ENCODE peak calls at places on chromosomes 11 and 22, in seven cellular contexts. One of them, this sample, is unnamed.

GRCh38 chr11:73350908-73351636 is 25.1 kb upstream of the RELT start:
- DNase-seq in NCI-H2029: peak
- DNase-seq in RCC 7860: peak
- DNase-seq in DMS153: peak
- DNase-seq in WTC11: peak
- DNase-seq in HS-27A: peak
- DNase-seq in M059J: peak
- DNase-seq in this sample: peak

GRCh38 chr11:16047073-16047472 is 309.3 kb downstream of the SOX6 start:
- DNase-seq in NCI-H2029: no peak
- DNase-seq in RCC 7860: no peak
- DNase-seq in DMS153: no peak
- DNase-seq in WTC11: peak
- DNase-seq in HS-27A: no peak
- DNase-seq in M059J: no peak
- DNase-seq in this sample: no peak

GRCh38 chr11:6928916-6929315 is 2.7 kb downstream of the ZNF215 start:
- DNase-seq in NCI-H2029: no peak
- DNase-seq in RCC 7860: no peak
- DNase-seq in DMS153: no peak
- DNase-seq in WTC11: no peak
- DNase-seq in HS-27A: no peak
- DNase-seq in M059J: no peak
- DNase-seq in this sample: no peak

GRCh38 chr11:126391970-126392637 is 36.6 kb downstream of the ST3GAL4 start:
- DNase-seq in NCI-H2029: no peak
- DNase-seq in RCC 7860: no peak
- DNase-seq in DMS153: no peak
- DNase-seq in WTC11: peak
- DNase-seq in HS-27A: no peak
- DNase-seq in M059J: no peak
- DNase-seq in this sample: no peak

GRCh38 chr22:26648011-26648497 is 9.3 kb upstream of the MIAT start:
- DNase-seq in NCI-H2029: peak
- DNase-seq in RCC 7860: no peak
- DNase-seq in DMS153: peak
- DNase-seq in WTC11: peak
- DNase-seq in HS-27A: no peak
- DNase-seq in M059J: no peak
- DNase-seq in this sample: peak

GRCh38 chr11:31958086-31958735 is 132.7 kb upstream of the RCN1 start:
- DNase-seq in NCI-H2029: no peak
- DNase-seq in RCC 7860: no peak
- DNase-seq in DMS153: no peak
- DNase-seq in WTC11: peak
- DNase-seq in HS-27A: no peak
- DNase-seq in M059J: peak
- DNase-seq in this sample: peak

GRCh38 chr22:44424867-44425351 is 73.1 kb downstream of the RTL6 start:
- DNase-seq in NCI-H2029: no peak
- DNase-seq in RCC 7860: no peak
- DNase-seq in DMS153: peak
- DNase-seq in WTC11: no peak
- DNase-seq in HS-27A: no peak
- DNase-seq in M059J: no peak
- DNase-seq in this sample: no peak

GRCh38 chr22:31680764-31681624 is 19.0 kb upstream of the PISD start:
- DNase-seq in NCI-H2029: no peak
- DNase-seq in RCC 7860: peak
- DNase-seq in DMS153: no peak
- DNase-seq in WTC11: no peak
- DNase-seq in HS-27A: no peak
- DNase-seq in M059J: peak
- DNase-seq in this sample: peak

GRCh38 chr11:26087095-26087935 is 244.6 kb upstream of the ANO3 start:
- DNase-seq in NCI-H2029: no peak
- DNase-seq in RCC 7860: no peak
- DNase-seq in DMS153: no peak
- DNase-seq in WTC11: no peak
- DNase-seq in HS-27A: no peak
- DNase-seq in M059J: no peak
- DNase-seq in this sample: no peak

GRCh38 chr22:31566484-31566883 is 70.1 kb downstream of the SFI1 start:
- DNase-seq in NCI-H2029: no peak
- DNase-seq in RCC 7860: no peak
- DNase-seq in DMS153: no peak
- DNase-seq in WTC11: no peak
- DNase-seq in HS-27A: no peak
- DNase-seq in M059J: no peak
- DNase-seq in this sample: no peak

GRCh38 chr11:79440451-79441158 is at the start of gene TENM4:
- DNase-seq in NCI-H2029: peak
- DNase-seq in RCC 7860: peak
- DNase-seq in DMS153: peak
- DNase-seq in WTC11: peak
- DNase-seq in HS-27A: no peak
- DNase-seq in M059J: peak
- DNase-seq in this sample: peak

GRCh38 chr11:7612056-7612660 is 61.1 kb downstream of the CYB5R2 start:
- DNase-seq in NCI-H2029: no peak
- DNase-seq in RCC 7860: no peak
- DNase-seq in DMS153: no peak
- DNase-seq in WTC11: no peak
- DNase-seq in HS-27A: no peak
- DNase-seq in M059J: no peak
- DNase-seq in this sample: no peak

GRCh38 chr11:95708681-95709080 is 80.9 kb downstream of the FAM76B start:
- DNase-seq in NCI-H2029: no peak
- DNase-seq in RCC 7860: no peak
- DNase-seq in DMS153: no peak
- DNase-seq in WTC11: no peak
- DNase-seq in HS-27A: no peak
- DNase-seq in M059J: no peak
- DNase-seq in this sample: no peak

GRCh38 chr11:116986521-116987105 is 111.6 kb downstream of the SIK3 start:
- DNase-seq in NCI-H2029: peak
- DNase-seq in RCC 7860: peak
- DNase-seq in DMS153: no peak
- DNase-seq in WTC11: no peak
- DNase-seq in HS-27A: no peak
- DNase-seq in M059J: peak
- DNase-seq in this sample: peak

GRCh38 chr22:30265131-30265720 is 1.4 kb downstream of the OSM start:
- DNase-seq in NCI-H2029: no peak
- DNase-seq in RCC 7860: no peak
- DNase-seq in DMS153: no peak
- DNase-seq in WTC11: no peak
- DNase-seq in HS-27A: no peak
- DNase-seq in M059J: no peak
- DNase-seq in this sample: no peak

GRCh38 chr22:19761500-19762314 is 1.1 kb downstream of the TBX1 start:
- DNase-seq in NCI-H2029: no peak
- DNase-seq in RCC 7860: no peak
- DNase-seq in DMS153: no peak
- DNase-seq in WTC11: peak
- DNase-seq in HS-27A: no peak
- DNase-seq in M059J: no peak
- DNase-seq in this sample: peak

GRCh38 chr11:64100345-64100744 is 64.6 kb downstream of the FLRT1 start:
- DNase-seq in NCI-H2029: no peak
- DNase-seq in RCC 7860: no peak
- DNase-seq in DMS153: no peak
- DNase-seq in WTC11: peak
- DNase-seq in HS-27A: no peak
- DNase-seq in M059J: no peak
- DNase-seq in this sample: no peak

GRCh38 chr22:37221424-37222336 is 9.4 kb upstream of the SSTR3 start:
- DNase-seq in NCI-H2029: no peak
- DNase-seq in RCC 7860: no peak
- DNase-seq in DMS153: no peak
- DNase-seq in WTC11: no peak
- DNase-seq in HS-27A: no peak
- DNase-seq in M059J: no peak
- DNase-seq in this sample: no peak

GRCh38 chr22:32589007-32589406 is 114.4 kb downstream of the FBXO7 start:
- DNase-seq in NCI-H2029: no peak
- DNase-seq in RCC 7860: no peak
- DNase-seq in DMS153: no peak
- DNase-seq in WTC11: no peak
- DNase-seq in HS-27A: no peak
- DNase-seq in M059J: no peak
- DNase-seq in this sample: no peak

GRCh38 chr22:47198801-47199251 is 436.4 kb downstream of the TBC1D22A start:
- DNase-seq in NCI-H2029: no peak
- DNase-seq in RCC 7860: no peak
- DNase-seq in DMS153: no peak
- DNase-seq in WTC11: no peak
- DNase-seq in HS-27A: no peak
- DNase-seq in M059J: no peak
- DNase-seq in this sample: no peak

GRCh38 chr11:68099474-68100405 is 21.4 kb downstream of the CHKA start:
- DNase-seq in NCI-H2029: peak
- DNase-seq in RCC 7860: no peak
- DNase-seq in DMS153: peak
- DNase-seq in WTC11: no peak
- DNase-seq in HS-27A: no peak
- DNase-seq in M059J: peak
- DNase-seq in this sample: no peak

GRCh38 chr11:125418396-125418795 is 77.7 kb downstream of the FEZ1 start:
- DNase-seq in NCI-H2029: no peak
- DNase-seq in RCC 7860: no peak
- DNase-seq in DMS153: no peak
- DNase-seq in WTC11: no peak
- DNase-seq in HS-27A: no peak
- DNase-seq in M059J: no peak
- DNase-seq in this sample: no peak

GRCh38 chr11:109062445-109062844 is 359.5 kb upstream of the C11orf87 start:
- DNase-seq in NCI-H2029: no peak
- DNase-seq in RCC 7860: no peak
- DNase-seq in DMS153: no peak
- DNase-seq in WTC11: no peak
- DNase-seq in HS-27A: no peak
- DNase-seq in M059J: no peak
- DNase-seq in this sample: peak

This sample was measured in myocyte.